ENCODE peak calls at places on chromosomes 13 and 19, in six cellular contexts. K is HepG2; B is SW 1271; O is activated CD4-positive, alpha-beta T cell treated with anti-CD3 and anti-CD28 coated beads for 24 hours; G is hypothalamus; F is NCI-H510A treated with DMSO at 0.1 percent for 48 hours. H is an unnamed sample.
A peak's percentile ranks its signal among the peaks of the same experiment; 100 is the strongest.

GRCh38 chr19:46839752-46840151 is 10.9 kb downstream of the AP2S1 start:
- DNase-seq in K (no peak), B (no peak), O (no peak), G (no peak), F (no peak), H (no peak)

GRCh38 chr13:113442354-113442984 is 10.8 kb downstream of the ADPRHL1 start:
- DNase-seq in K (no peak), B (no peak), O (no peak), G (no peak), F (no peak), H (no peak)

GRCh38 chr13:52156724-52157251 is 2.6 kb downstream of the NEK3 start:
- DNase-seq in K (no peak), B (no peak), O (no peak), G (no peak), F (no peak), H (no peak)

GRCh38 chr19:4304509-4305252 is at the start of gene FSD1:
- DNase-seq in K (no peak), B (peak; percentile 65), O (peak; percentile 65), G (peak; percentile 14), F (peak; percentile 83), H (peak; percentile 77)

GRCh38 chr19:49836176-49837008 is 14.6 kb upstream of the PTOV1 start:
- DNase-seq in K (no peak), B (no peak), O (no peak), G (no peak), F (no peak), H (no peak)

GRCh38 chr13:23020246-23020843 is 160.4 kb upstream of the SGCG start:
- DNase-seq in K (peak; percentile 53), B (peak; percentile 29), O (peak; percentile 9), G (no peak), F (peak; percentile 61), H (peak; percentile 17)

GRCh38 chr13:85806553-85807175 is 7.4 kb upstream of the SLITRK6 start:
- DNase-seq in K (peak; percentile 41), B (peak; percentile 68), O (no peak), G (no peak), F (peak; percentile 90), H (no peak)

GRCh38 chr19:43809762-43810696 is 7.8 kb upstream of the LYPD5 start:
- DNase-seq in K (peak; percentile 29), B (peak; percentile 48), O (no peak), G (no peak), F (peak; percentile 61), H (peak; percentile 40)

GRCh38 chr13:26950546-26950945 is 190.0 kb upstream of the GPR12 start:
- DNase-seq in K (no peak), B (no peak), O (no peak), G (no peak), F (no peak), H (no peak)

GRCh38 chr19:28727133-28727834 is 485.7 kb downstream of the UQCRFS1 start:
- DNase-seq in K (no peak), B (no peak), O (peak; percentile 2), G (no peak), F (no peak), H (no peak)

GRCh38 chr19:50557009-50557613 is 11.1 kb downstream of the LRRC4B start:
- DNase-seq in K (no peak), B (no peak), O (no peak), G (no peak), F (no peak), H (peak; percentile 54)

H was measured in HuH-7.